ENCODE peak calls at places on chromosomes 11 and 22, in ten cellular contexts. C is HEK293T; T is A172; G is posterior vena cava; X is effector CD4-positive, alpha-beta T cell; B is M059J; K is GM23338; Q is AG09309; H is activated naive CD4-positive, alpha-beta T cell; F is LoVo. D is an unnamed sample.

GRCh38 chr11:67062526-67063373 is 6.1 kb downstream of the RHOD start:
- DNase-seq in B (peak), G (no peak), C (no peak), T (peak), X (no peak), F (peak), Q (no peak), K (no peak), H (no peak), D (no peak)

GRCh38 chr11:110858556-110858921 is 146.3 kb upstream of the ARHGAP20 start:
- DNase-seq in H (no peak), T (no peak), Q (no peak), F (no peak), X (no peak), K (no peak), G (peak), C (no peak), B (no peak), D (peak)

GRCh38 chr11:68206211-68206610 is 6.9 kb downstream of the KMT5B start:
- DNase-seq in G (no peak), C (peak), F (peak), X (no peak), B (peak), Q (no peak), T (peak), K (peak), H (no peak), D (no peak)

GRCh38 chr22:29509298-29509697 is 29.3 kb downstream of the NEFH start:
- DNase-seq in F (no peak), T (no peak), Q (no peak), X (no peak), B (no peak), H (no peak), C (no peak), G (no peak), K (no peak), D (no peak)

GRCh38 chr11:108984021-108984420 is 319.2 kb downstream of the DDX10 start:
- DNase-seq in H (no peak), B (no peak), G (no peak), T (no peak), F (no peak), Q (no peak), K (no peak), C (no peak), X (no peak), D (no peak)

GRCh38 chr22:28015056-28015445 is 96.0 kb upstream of the PITPNB start:
- DNase-seq in K (no peak), Q (no peak), C (no peak), B (no peak), G (peak), F (no peak), H (no peak), X (no peak), T (no peak), D (peak)

GRCh38 chr11:63494936-63495335 is 4.0 kb upstream of the PLAAT5 start:
- DNase-seq in H (no peak), B (no peak), G (no peak), K (no peak), Q (no peak), F (no peak), C (no peak), T (no peak), X (no peak), D (no peak)

GRCh38 chr11:43868852-43869567 is 11.6 kb upstream of the ALKBH3 start:
- DNase-seq in C (no peak), B (peak), G (no peak), T (peak), F (peak), X (no peak), K (no peak), Q (peak), H (no peak), D (no peak)

GRCh38 chr22:20009018-20009482 is 7.6 kb downstream of the ARVCF start:
- DNase-seq in Q (no peak), K (no peak), B (no peak), T (no peak), C (no peak), G (peak), H (no peak), F (no peak), X (no peak), D (no peak)

GRCh38 chr11:128575956-128576340 is 11.4 kb downstream of the ETS1 start:
- DNase-seq in T (no peak), K (no peak), C (no peak), B (peak), X (no peak), H (no peak), Q (no peak), G (no peak), F (no peak), D (no peak)

GRCh38 chr11:112470355-112470754 is 209.7 kb upstream of the PLET1 start:
- DNase-seq in F (peak), K (no peak), Q (no peak), X (no peak), H (no peak), C (no peak), B (peak), T (no peak), G (no peak), D (no peak)

GRCh38 chr11:132358573-132358953 is 988.1 kb downstream of the NTM start:
- DNase-seq in B (no peak), C (no peak), G (no peak), K (no peak), Q (no peak), H (no peak), F (no peak), T (no peak), X (no peak), D (no peak)

GRCh38 chr22:38017272-38017920 is 33.0 kb upstream of the SOX10 start:
- DNase-seq in B (no peak), T (no peak), C (no peak), X (no peak), Q (no peak), H (no peak), F (no peak), K (no peak), G (peak), D (peak)

GRCh38 chr22:49502126-49502826 is 325.4 kb downstream of the BRD1 start:
- DNase-seq in X (no peak), Q (no peak), K (no peak), B (peak), G (no peak), H (no peak), C (no peak), F (peak), T (peak), D (no peak)

GRCh38 chr11:10317281-10317755 is 12.4 kb downstream of the ADM start:
- DNase-seq in C (no peak), F (no peak), X (no peak), K (no peak), G (no peak), H (no peak), Q (no peak), B (no peak), T (no peak), D (peak)

GRCh38 chr11:73866586-73866996 is 10.1 kb downstream of the COA4 start:
- DNase-seq in F (peak), H (no peak), Q (peak), X (no peak), G (no peak), T (peak), C (no peak), B (peak), K (no peak), D (peak)

GRCh38 chr11:89463381-89463780 is 27.8 kb downstream of the NOX4 start:
- DNase-seq in C (no peak), X (no peak), K (no peak), T (no peak), B (no peak), H (no peak), Q (no peak), F (no peak), G (no peak), D (no peak)

GRCh38 chr11:68704887-68705286 is 20.5 kb downstream of the GAL start:
- DNase-seq in K (peak), Q (no peak), X (no peak), G (no peak), H (no peak), F (no peak), B (no peak), T (no peak), C (peak), D (no peak)

GRCh38 chr22:38350444-38351359 is 33.5 kb upstream of the CSNK1E start:
- DNase-seq in G (no peak), K (peak), B (no peak), Q (no peak), F (no peak), T (no peak), H (no peak), C (no peak), X (no peak), D (no peak)

GRCh38 chr22:49352361-49353169 is 475.1 kb downstream of the BRD1 start:
- DNase-seq in B (no peak), X (no peak), K (no peak), C (no peak), T (no peak), F (no peak), Q (no peak), G (peak), H (no peak), D (no peak)

GRCh38 chr11:46382644-46383403 is 1.4 kb downstream of the MDK start:
- DNase-seq in T (peak), H (no peak), C (peak), B (peak), Q (no peak), X (no peak), F (peak), G (no peak), K (peak), D (no peak)

GRCh38 chr11:16786131-16786530 is 47.7 kb downstream of the C11orf58 start:
- DNase-seq in B (no peak), X (no peak), G (no peak), H (no peak), T (no peak), K (no peak), F (no peak), Q (no peak), C (no peak), D (no peak)

GRCh38 chr22:39820266-39820665 is 73.3 kb downstream of the ENTHD1 start:
- DNase-seq in T (peak), Q (peak), C (no peak), X (no peak), H (no peak), G (no peak), B (peak), K (no peak), F (peak), D (no peak)

GRCh38 chr11:95092549-95093324 is 3.1 kb downstream of the ENDOD1 start:
- DNase-seq in X (no peak), Q (no peak), F (peak), K (peak), H (no peak), T (no peak), B (peak), G (no peak), C (peak), D (no peak)

GRCh38 chr11:73229321-73230275 is 11.5 kb downstream of the P2RY2 start:
- DNase-seq in T (no peak), Q (no peak), F (no peak), H (no peak), X (no peak), C (no peak), K (no peak), G (peak), B (no peak), D (no peak)

GRCh38 chr11:28537822-28538221 is 429.6 kb downstream of the METTL15 start:
- DNase-seq in H (no peak), G (no peak), X (no peak), B (peak), Q (no peak), T (peak), C (no peak), F (peak), K (no peak), D (no peak)